ENCODE peak calls at places on chromosomes 6 and 20, in six cellular contexts. One of them, this sample, is unnamed.

GRCh38 chr6:129599467-129599866 is 110.5 kb downstream of the ARHGAP18 start:
- DNase-seq in foreskin keratinocyte: no peak
- DNase-seq in adrenal gland: no peak
- DNase-seq in brain microvascular endothelial cell: no peak
- DNase-seq in A549: no peak
- DNase-seq in hepatocyte: no peak
- DNase-seq in this sample: no peak

GRCh38 chr6:148146717-148147116 is 195.9 kb upstream of the SASH1 start:
- DNase-seq in foreskin keratinocyte: peak; percentile 83
- DNase-seq in adrenal gland: no peak
- DNase-seq in brain microvascular endothelial cell: peak; percentile 66
- DNase-seq in A549: no peak
- DNase-seq in hepatocyte: no peak
- DNase-seq in this sample: no peak

GRCh38 chr20:1296117-1296610 is 30.1 kb downstream of the SNPH start:
- DNase-seq in foreskin keratinocyte: no peak
- DNase-seq in adrenal gland: no peak
- DNase-seq in brain microvascular endothelial cell: no peak
- DNase-seq in A549: no peak
- DNase-seq in hepatocyte: no peak
- DNase-seq in this sample: no peak

GRCh38 chr6:107819976-107820551 is 4.0 kb downstream of the SCML4 start:
- DNase-seq in foreskin keratinocyte: peak; percentile 74
- DNase-seq in adrenal gland: no peak
- DNase-seq in brain microvascular endothelial cell: no peak
- DNase-seq in A549: no peak
- DNase-seq in hepatocyte: peak; percentile 36
- DNase-seq in this sample: no peak

GRCh38 chr6:154995241-154996162 is at the start of gene TIAM2:
- DNase-seq in foreskin keratinocyte: no peak
- DNase-seq in adrenal gland: peak; percentile 22
- DNase-seq in brain microvascular endothelial cell: no peak
- DNase-seq in A549: peak; percentile 25
- DNase-seq in hepatocyte: peak; percentile 68
- DNase-seq in this sample: no peak

GRCh38 chr6:7821426-7821825 is 89.2 kb downstream of the TXNDC5 start:
- DNase-seq in foreskin keratinocyte: no peak
- DNase-seq in adrenal gland: peak; percentile 49
- DNase-seq in brain microvascular endothelial cell: peak; percentile 18
- DNase-seq in A549: no peak
- DNase-seq in hepatocyte: no peak
- DNase-seq in this sample: no peak

GRCh38 chr20:10861619-10862018 is 187.8 kb upstream of the JAG1 start:
- DNase-seq in foreskin keratinocyte: peak; percentile 50
- DNase-seq in adrenal gland: no peak
- DNase-seq in brain microvascular endothelial cell: no peak
- DNase-seq in A549: peak; percentile 34
- DNase-seq in hepatocyte: no peak
- DNase-seq in this sample: no peak

GRCh38 chr6:12806811-12807210 is 90.2 kb downstream of the PHACTR1 start:
- DNase-seq in foreskin keratinocyte: no peak
- DNase-seq in adrenal gland: no peak
- DNase-seq in brain microvascular endothelial cell: no peak
- DNase-seq in A549: no peak
- DNase-seq in hepatocyte: no peak
- DNase-seq in this sample: no peak

GRCh38 chr6:8707956-8708772 is 272.8 kb upstream of the SLC35B3 start:
- DNase-seq in foreskin keratinocyte: peak; percentile 59
- DNase-seq in adrenal gland: peak; percentile 30
- DNase-seq in brain microvascular endothelial cell: no peak
- DNase-seq in A549: peak; percentile 6
- DNase-seq in hepatocyte: peak; percentile 65
- DNase-seq in this sample: no peak

GRCh38 chr6:154932562-154933027 is 62.5 kb upstream of the TIAM2 start:
- DNase-seq in foreskin keratinocyte: peak; percentile 54
- DNase-seq in adrenal gland: peak; percentile 22
- DNase-seq in brain microvascular endothelial cell: peak; percentile 43
- DNase-seq in A549: peak; percentile 36
- DNase-seq in hepatocyte: peak; percentile 47
- DNase-seq in this sample: peak; percentile 45

GRCh38 chr20:35226775-35227681 is 538 bp downstream of the MMP24 start:
- DNase-seq in foreskin keratinocyte: no peak
- DNase-seq in adrenal gland: peak; percentile 61
- DNase-seq in brain microvascular endothelial cell: peak; percentile 18
- DNase-seq in A549: peak; percentile 50
- DNase-seq in hepatocyte: peak; percentile 78
- DNase-seq in this sample: no peak

GRCh38 chr20:17381701-17382100 is 149.5 kb downstream of the BFSP1 start:
- DNase-seq in foreskin keratinocyte: peak; percentile 9
- DNase-seq in adrenal gland: no peak
- DNase-seq in brain microvascular endothelial cell: no peak
- DNase-seq in A549: no peak
- DNase-seq in hepatocyte: no peak
- DNase-seq in this sample: no peak

GRCh38 chr6:143397229-143398222 is 53.0 kb downstream of the ADAT2 start:
- DNase-seq in foreskin keratinocyte: peak; percentile 100
- DNase-seq in adrenal gland: no peak
- DNase-seq in brain microvascular endothelial cell: peak; percentile 66
- DNase-seq in A549: peak; percentile 22
- DNase-seq in hepatocyte: peak; percentile 83
- DNase-seq in this sample: peak; percentile 2

GRCh38 chr6:168686831-168687730 is 246.1 kb downstream of the SMOC2 start:
- DNase-seq in foreskin keratinocyte: no peak
- DNase-seq in adrenal gland: no peak
- DNase-seq in brain microvascular endothelial cell: no peak
- DNase-seq in A549: no peak
- DNase-seq in hepatocyte: peak; percentile 28
- DNase-seq in this sample: no peak

GRCh38 chr6:33695451-33695855 is 16.0 kb downstream of the UQCC2 start:
- DNase-seq in foreskin keratinocyte: peak; percentile 50
- DNase-seq in adrenal gland: no peak
- DNase-seq in brain microvascular endothelial cell: no peak
- DNase-seq in A549: no peak
- DNase-seq in hepatocyte: no peak
- DNase-seq in this sample: no peak

GRCh38 chr6:89999995-90000825 is 105.9 kb downstream of the GJA10 start:
- DNase-seq in foreskin keratinocyte: no peak
- DNase-seq in adrenal gland: no peak
- DNase-seq in brain microvascular endothelial cell: no peak
- DNase-seq in A549: no peak
- DNase-seq in hepatocyte: no peak
- DNase-seq in this sample: no peak

GRCh38 chr20:10985536-10985935 is 311.7 kb upstream of the JAG1 start:
- DNase-seq in foreskin keratinocyte: peak; percentile 71
- DNase-seq in adrenal gland: no peak
- DNase-seq in brain microvascular endothelial cell: peak; percentile 64
- DNase-seq in A549: no peak
- DNase-seq in hepatocyte: no peak
- DNase-seq in this sample: no peak

GRCh38 chr6:3687847-3688246 is 63.7 kb downstream of the PXDC1 start:
- DNase-seq in foreskin keratinocyte: no peak
- DNase-seq in adrenal gland: no peak
- DNase-seq in brain microvascular endothelial cell: no peak
- DNase-seq in A549: no peak
- DNase-seq in hepatocyte: no peak
- DNase-seq in this sample: no peak

GRCh38 chr20:22601361-22602141 is 17.2 kb upstream of the FOXA2 start:
- DNase-seq in foreskin keratinocyte: no peak
- DNase-seq in adrenal gland: no peak
- DNase-seq in brain microvascular endothelial cell: no peak
- DNase-seq in A549: peak; percentile 51
- DNase-seq in hepatocyte: peak; percentile 34
- DNase-seq in this sample: no peak

GRCh38 chr6:82567621-82568020 is 204.0 kb downstream of the TPBG start:
- DNase-seq in foreskin keratinocyte: peak; percentile 17
- DNase-seq in adrenal gland: no peak
- DNase-seq in brain microvascular endothelial cell: no peak
- DNase-seq in A549: no peak
- DNase-seq in hepatocyte: no peak
- DNase-seq in this sample: no peak

GRCh38 chr6:8556370-8557018 is 121.1 kb upstream of the SLC35B3 start:
- DNase-seq in foreskin keratinocyte: peak; percentile 80
- DNase-seq in adrenal gland: peak; percentile 20
- DNase-seq in brain microvascular endothelial cell: peak; percentile 25
- DNase-seq in A549: peak; percentile 10
- DNase-seq in hepatocyte: peak; percentile 48
- DNase-seq in this sample: no peak

GRCh38 chr20:19867940-19868371 is 109.9 kb downstream of the RIN2 start:
- DNase-seq in foreskin keratinocyte: no peak
- DNase-seq in adrenal gland: peak; percentile 39
- DNase-seq in brain microvascular endothelial cell: no peak
- DNase-seq in A549: no peak
- DNase-seq in hepatocyte: no peak
- DNase-seq in this sample: no peak

GRCh38 chr6:45808917-45809316 is 206.7 kb downstream of the CLIC5 start:
- DNase-seq in foreskin keratinocyte: no peak
- DNase-seq in adrenal gland: no peak
- DNase-seq in brain microvascular endothelial cell: no peak
- DNase-seq in A549: no peak
- DNase-seq in hepatocyte: no peak
- DNase-seq in this sample: no peak

GRCh38 chr6:156877126-156877863 is 100.1 kb downstream of the ARID1B start:
- DNase-seq in foreskin keratinocyte: no peak
- DNase-seq in adrenal gland: no peak
- DNase-seq in brain microvascular endothelial cell: no peak
- DNase-seq in A549: no peak
- DNase-seq in hepatocyte: no peak
- DNase-seq in this sample: no peak

GRCh38 chr20:14069796-14070195 is 74.5 kb downstream of the MACROD2 start:
- DNase-seq in foreskin keratinocyte: peak; percentile 54
- DNase-seq in adrenal gland: no peak
- DNase-seq in brain microvascular endothelial cell: peak; percentile 53
- DNase-seq in A549: no peak
- DNase-seq in hepatocyte: no peak
- DNase-seq in this sample: no peak

GRCh38 chr20:36646678-36647077 is 682 bp upstream of the SLA2 start:
- DNase-seq in foreskin keratinocyte: peak; percentile 63
- DNase-seq in adrenal gland: no peak
- DNase-seq in brain microvascular endothelial cell: no peak
- DNase-seq in A549: no peak
- DNase-seq in hepatocyte: no peak
- DNase-seq in this sample: no peak
- H3K27ac ChIP-seq in foreskin keratinocyte: no peak overlapping the region
- H3K27ac ChIP-seq in adrenal gland: no peak overlapping the region
- H3K27ac ChIP-seq in brain microvascular endothelial cell: no peak overlapping the region
- H3K27ac ChIP-seq in A549: no peak overlapping the region
- H3K27ac ChIP-seq in hepatocyte: no peak overlapping the region
- H3K27ac ChIP-seq in this sample: no peak overlapping the region

GRCh38 chr6:11120273-11121005 is 8.9 kb upstream of the ERVFRD-1 start:
- DNase-seq in foreskin keratinocyte: peak; percentile 52
- DNase-seq in adrenal gland: no peak
- DNase-seq in brain microvascular endothelial cell: peak; percentile 69
- DNase-seq in A549: no peak
- DNase-seq in hepatocyte: no peak
- DNase-seq in this sample: no peak

GRCh38 chr6:11122380-11122779 is 10.9 kb upstream of the ERVFRD-1 start:
- DNase-seq in foreskin keratinocyte: no peak
- DNase-seq in adrenal gland: no peak
- DNase-seq in brain microvascular endothelial cell: no peak
- DNase-seq in A549: no peak
- DNase-seq in hepatocyte: no peak
- DNase-seq in this sample: no peak

GRCh38 chr6:11121851-11122250 is 10.3 kb upstream of the ERVFRD-1 start:
- DNase-seq in foreskin keratinocyte: no peak
- DNase-seq in adrenal gland: no peak
- DNase-seq in brain microvascular endothelial cell: peak; percentile 21
- DNase-seq in A549: no peak
- DNase-seq in hepatocyte: no peak
- DNase-seq in this sample: no peak

GRCh38 chr6:11126876-11127275 is 15.4 kb upstream of the ERVFRD-1 start:
- DNase-seq in foreskin keratinocyte: no peak
- DNase-seq in adrenal gland: no peak
- DNase-seq in brain microvascular endothelial cell: peak; percentile 56
- DNase-seq in A549: no peak
- DNase-seq in hepatocyte: no peak
- DNase-seq in this sample: no peak

DNA sequence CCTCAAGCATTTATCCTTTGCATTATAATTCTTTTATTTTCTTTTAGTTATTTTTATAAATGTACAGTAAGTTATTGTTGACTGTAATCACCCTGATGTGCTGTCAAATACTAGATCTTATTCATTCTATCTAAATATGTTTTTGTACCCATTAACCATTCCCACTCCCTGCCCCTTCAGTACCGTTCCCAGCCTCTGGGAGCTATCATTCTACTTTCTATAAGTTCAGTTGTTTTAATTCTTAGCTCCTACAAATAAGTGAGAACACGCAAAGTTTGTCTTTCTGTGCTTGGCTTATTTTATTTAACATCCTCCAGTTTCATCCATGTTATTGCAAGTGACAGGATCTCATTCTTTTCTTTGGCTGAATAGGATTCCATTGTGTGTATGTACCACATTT is 12.5 kb upstream of the ERVFRD-1 start:
- DNase-seq in foreskin keratinocyte: no peak
- DNase-seq in adrenal gland: no peak
- DNase-seq in brain microvascular endothelial cell: no peak
- DNase-seq in A549: no peak
- DNase-seq in hepatocyte: no peak
- DNase-seq in this sample: no peak
- TF ChIP-seq CTCF in foreskin keratinocyte: peak; percentile 32
- TF ChIP-seq CTCF in adrenal gland: no peak
- TF ChIP-seq CTCF in brain microvascular endothelial cell: peak; percentile 44
- TF ChIP-seq CTCF in A549: no peak
- TF ChIP-seq CTCF in hepatocyte: no peak
- TF ChIP-seq CTCF in this sample: peak; percentile 28

GRCh38 chr6:25175216-25175615 is 104.0 kb upstream of the CARMIL1 start:
- DNase-seq in foreskin keratinocyte: peak; percentile 99
- DNase-seq in adrenal gland: no peak
- DNase-seq in brain microvascular endothelial cell: no peak
- DNase-seq in A549: no peak
- DNase-seq in hepatocyte: peak; percentile 36
- DNase-seq in this sample: no peak

GRCh38 chr6:25172819-25173218 is 106.4 kb upstream of the CARMIL1 start:
- DNase-seq in foreskin keratinocyte: peak; percentile 95
- DNase-seq in adrenal gland: no peak
- DNase-seq in brain microvascular endothelial cell: peak; percentile 91
- DNase-seq in A549: no peak
- DNase-seq in hepatocyte: no peak
- DNase-seq in this sample: peak; percentile 78

GRCh38 chr6:25174678-25175077 is 104.5 kb upstream of the CARMIL1 start:
- DNase-seq in foreskin keratinocyte: peak; percentile 29
- DNase-seq in adrenal gland: no peak
- DNase-seq in brain microvascular endothelial cell: no peak
- DNase-seq in A549: no peak
- DNase-seq in hepatocyte: no peak
- DNase-seq in this sample: no peak

GRCh38 chr6:25173232-25173631 is 105.9 kb upstream of the CARMIL1 start:
- DNase-seq in foreskin keratinocyte: no peak
- DNase-seq in adrenal gland: no peak
- DNase-seq in brain microvascular endothelial cell: peak; percentile 16
- DNase-seq in A549: no peak
- DNase-seq in hepatocyte: no peak
- DNase-seq in this sample: no peak

GRCh38 chr6:25173951-25174474 is 105.2 kb upstream of the CARMIL1 start:
- DNase-seq in foreskin keratinocyte: peak; percentile 98
- DNase-seq in adrenal gland: peak; percentile 48
- DNase-seq in brain microvascular endothelial cell: peak; percentile 82
- DNase-seq in A549: peak; percentile 23
- DNase-seq in hepatocyte: peak; percentile 68
- DNase-seq in this sample: peak; percentile 91
- H3K27ac ChIP-seq in foreskin keratinocyte: peak overlapping the region; percentile 90
- H3K27ac ChIP-seq in adrenal gland: peak overlapping the region; percentile 72
- H3K27ac ChIP-seq in brain microvascular endothelial cell: peak overlapping the region; percentile 93
- H3K27ac ChIP-seq in A549: peak overlapping the region; percentile 80
- H3K27ac ChIP-seq in hepatocyte: peak overlapping the region; percentile 83
- H3K27ac ChIP-seq in this sample: peak overlapping the region; percentile 87

GRCh38 chr6:23414204-23414501 is 711.9 kb upstream of the NRSN1 start:
- DNase-seq in foreskin keratinocyte: peak; percentile 59
- DNase-seq in adrenal gland: no peak
- DNase-seq in brain microvascular endothelial cell: peak; percentile 42
- DNase-seq in A549: no peak
- DNase-seq in hepatocyte: peak; percentile 53
- DNase-seq in this sample: peak; percentile 74
- TF ChIP-seq CTCF in foreskin keratinocyte: peak; percentile 64
- TF ChIP-seq CTCF in adrenal gland: peak; percentile 10
- TF ChIP-seq CTCF in brain microvascular endothelial cell: peak; percentile 45
- TF ChIP-seq CTCF in A549: no peak
- TF ChIP-seq CTCF in hepatocyte: peak; percentile 52
- TF ChIP-seq CTCF in this sample: peak; percentile 62

This sample was measured in AG04450.